ENCODE peak calls at places on chromosomes 13 and 19, in ten cellular contexts. C is K562, T is upper lobe of left lung, S is stomach, W is ovary, E is A549, R is SK-N-SH, A is tibial nerve, O is H1, Q is suprapubic skin. Y is an unnamed sample.

GRCh38 chr13:40271511-40271910 is 394.9 kb downstream of the FOXO1 start:
- DNase-seq in Q (no peak), A (peak; percentile 24), R (no peak), W (no peak), T (no peak), C (no peak), O (no peak), S (no peak), E (no peak), Y (no peak)

GRCh38 chr19:1154731-1155351 is 19.2 kb downstream of the SBNO2 start:
- DNase-seq in W (peak; percentile 83), R (peak; percentile 86), A (peak; percentile 78), S (peak; percentile 87), T (peak; percentile 96), E (peak; percentile 84), Q (peak; percentile 97), C (no peak), O (no peak), Y (peak; percentile 96)

GRCh38 chr19:31883299-31883990 is 462.0 kb upstream of the ZNF507 start:
- DNase-seq in S (no peak), W (no peak), A (no peak), C (no peak), R (no peak), O (no peak), T (no peak), Q (peak; percentile 44), E (no peak), Y (no peak)

GRCh38 chr19:2385053-2385721 is 25.1 kb downstream of the TMPRSS9 start:
- DNase-seq in S (no peak), E (peak; percentile 84), Q (no peak), A (no peak), O (peak; percentile 75), T (peak; percentile 30), R (peak; percentile 95), C (peak; percentile 95), W (no peak), Y (no peak)

GRCh38 chr13:113075711-113076110 is 29.9 kb upstream of the F7 start:
- DNase-seq in A (no peak), C (no peak), T (no peak), Q (no peak), O (no peak), E (no peak), S (no peak), W (no peak), R (no peak), Y (no peak)

GRCh38 chr19:31211088-31211487 is 138.1 kb downstream of the TSHZ3 start:
- DNase-seq in S (no peak), O (no peak), R (no peak), E (no peak), C (no peak), T (no peak), W (no peak), Q (no peak), A (no peak), Y (no peak)

GRCh38 chr13:75489502-75490263 is 7.7 kb upstream of the TBC1D4 start:
- DNase-seq in S (peak; percentile 35), T (peak; percentile 82), R (no peak), A (no peak), Q (no peak), O (no peak), W (no peak), C (no peak), E (peak; percentile 51), Y (no peak)

GRCh38 chr19:36526581-36526980 is 1.5 kb downstream of the ZNF260 start:
- DNase-seq in T (no peak), O (no peak), A (no peak), S (no peak), W (no peak), Q (no peak), E (no peak), C (no peak), R (no peak), Y (no peak)

GRCh38 chr19:35264281-35265125 is 4.3 kb upstream of the USF2 start:
- DNase-seq in R (no peak), Q (peak; percentile 56), C (no peak), T (peak; percentile 18), W (peak; percentile 15), A (peak; percentile 10), O (no peak), E (no peak), S (peak; percentile 20), Y (peak; percentile 46)

GRCh38 chr19:35260694-35261304 is 8.0 kb upstream of the USF2 start:
- DNase-seq in E (no peak), S (peak; percentile 17), R (no peak), Q (peak; percentile 41), A (peak; percentile 5), C (no peak), W (no peak), T (no peak), O (no peak), Y (peak; percentile 35)

GRCh38 chr19:35261356-35262100 is 7.2 kb upstream of the USF2 start:
- DNase-seq in E (no peak), R (no peak), O (no peak), A (peak; percentile 8), W (no peak), S (peak; percentile 17), T (no peak), Q (peak; percentile 77), C (no peak), Y (peak; percentile 54)

GRCh38 chr19:35265126-35265995 is 3.4 kb upstream of the USF2 start:
- DNase-seq in C (no peak), R (no peak), O (no peak), A (peak; percentile 12), Q (peak; percentile 64), T (peak; percentile 26), S (peak; percentile 14), W (peak; percentile 33), E (no peak), Y (peak; percentile 64)

GRCh38 chr19:35262101-35262761 is 6.5 kb upstream of the USF2 start:
- DNase-seq in Q (peak; percentile 54), O (no peak), S (peak; percentile 63), A (peak; percentile 11), C (no peak), W (no peak), E (no peak), T (no peak), R (no peak), Y (peak; percentile 59)
- TF ChIP-seq EP300 in Q (no peak), O (no peak), S (no peak), A (no peak), C (no peak), W (no peak), E (no peak), T (no peak), R (no peak), Y (no peak)

GRCh38 chr19:9943744-9944143 is 7.4 kb upstream of the OLFM2 start:
- DNase-seq in R (no peak), O (no peak), S (no peak), T (no peak), A (no peak), Q (no peak), W (no peak), E (no peak), C (no peak), Y (no peak)

GRCh38 chr19:9941646-9942045 is 5.3 kb upstream of the OLFM2 start:
- DNase-seq in C (no peak), S (no peak), A (no peak), Q (no peak), T (no peak), W (no peak), E (no peak), R (no peak), O (no peak), Y (no peak)

GRCh38 chr19:9941236-9941635 is 4.9 kb upstream of the OLFM2 start:
- DNase-seq in T (no peak), A (no peak), O (no peak), Q (no peak), S (no peak), C (no peak), E (no peak), W (no peak), R (no peak), Y (no peak)

GRCh38 chr19:9947441-9947840 is 11.1 kb upstream of the OLFM2 start:
- DNase-seq in S (no peak), R (no peak), O (no peak), T (no peak), A (no peak), C (no peak), W (no peak), E (no peak), Q (no peak), Y (no peak)

DNA sequence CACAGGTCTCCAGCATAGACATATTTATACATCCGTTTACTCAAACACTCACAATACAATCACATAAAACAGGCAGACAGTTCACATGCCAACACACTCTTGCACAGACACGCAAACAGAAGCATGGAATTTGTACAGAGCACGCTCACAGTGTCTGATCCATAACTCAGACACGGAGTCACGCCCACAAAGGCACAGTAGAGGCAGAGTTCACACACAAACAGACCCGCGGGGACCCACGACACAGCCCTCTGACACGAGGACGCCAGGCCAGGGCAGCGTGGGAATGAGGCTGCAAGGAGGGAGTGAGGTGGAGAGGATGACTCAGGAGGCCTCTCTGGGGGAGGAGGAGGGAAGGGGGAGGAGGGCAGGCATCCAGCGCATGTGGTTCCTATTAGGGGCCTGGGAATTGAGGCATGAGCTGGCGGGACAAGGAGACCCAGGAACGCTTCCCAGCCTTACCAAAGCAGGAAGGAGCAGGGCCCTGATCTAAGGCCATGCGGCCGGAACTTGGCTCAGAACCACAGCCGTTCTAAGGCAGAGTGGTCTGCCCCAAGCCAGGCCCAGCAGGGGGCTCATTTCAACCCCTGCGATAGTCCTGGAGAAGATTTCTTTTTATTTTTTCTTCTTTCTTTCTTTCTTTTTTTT is 9.1 kb upstream of the OLFM2 start:
- DNase-seq in S (peak; percentile 41), R (peak; percentile 78), Q (peak; percentile 92), W (peak; percentile 91), T (peak; percentile 27), A (peak; percentile 78), E (peak; percentile 37), C (peak; percentile 78), O (no peak), Y (peak; percentile 98)
- TF ChIP-seq EP300 in S (no peak), R (peak; percentile 53), Q (no peak), W (no peak), T (no peak), A (peak; percentile 85), E (no peak), C (no peak), O (no peak), Y (peak; percentile 4)

GRCh38 chr13:111346281-111346680 is 25.8 kb downstream of the TEX29 start:
- DNase-seq in T (no peak), W (no peak), A (no peak), C (no peak), Q (no peak), O (no peak), E (no peak), S (no peak), R (no peak), Y (no peak)

GRCh38 chr13:111345682-111346081 is 25.2 kb downstream of the TEX29 start:
- DNase-seq in A (no peak), S (no peak), O (no peak), W (no peak), C (no peak), Q (no peak), R (no peak), E (no peak), T (no peak), Y (no peak)

GRCh38 chr13:111343186-111343805 is 22.9 kb downstream of the TEX29 start:
- DNase-seq in S (no peak), W (no peak), O (no peak), C (no peak), R (no peak), A (no peak), T (no peak), E (no peak), Q (no peak), Y (no peak)

GRCh38 chr13:111342716-111343115 is 22.3 kb downstream of the TEX29 start:
- DNase-seq in A (no peak), Q (no peak), S (no peak), T (no peak), C (no peak), W (no peak), R (no peak), O (no peak), E (no peak), Y (no peak)

DNA sequence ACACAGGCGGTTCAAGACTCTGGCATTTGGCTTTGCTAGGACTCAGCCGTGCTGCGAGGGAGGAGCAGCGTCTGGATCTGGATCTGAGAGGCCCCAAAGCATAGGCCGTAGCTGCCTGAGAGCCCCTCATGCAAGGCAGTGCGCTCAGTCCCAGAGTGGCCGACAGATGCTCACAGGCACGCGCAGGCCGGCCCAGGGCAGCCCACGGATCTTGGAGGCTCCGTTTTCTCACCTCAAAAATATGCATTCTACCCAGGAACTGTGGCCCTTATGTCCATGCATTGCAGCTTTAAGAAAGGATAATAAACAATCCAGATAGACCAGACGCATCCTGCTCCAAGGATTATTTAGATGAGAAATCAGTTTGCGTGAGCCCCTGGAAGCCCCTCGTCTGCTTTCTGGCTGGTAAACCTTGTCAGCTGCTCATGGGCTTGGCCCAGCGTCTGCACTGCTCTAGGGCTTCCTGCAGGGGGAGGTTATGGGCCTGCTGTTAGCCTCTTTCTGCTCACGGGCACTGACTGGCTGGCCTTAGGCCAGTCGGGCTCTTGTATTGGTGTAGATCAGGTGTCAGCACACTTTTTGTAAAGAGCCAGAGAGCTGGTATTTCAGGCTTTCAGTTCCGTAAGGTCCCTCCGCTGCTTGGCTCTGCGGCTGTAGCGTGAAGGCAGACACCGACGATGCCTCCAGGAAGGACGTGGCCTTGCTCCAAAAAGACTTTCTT is 24.2 kb downstream of the TEX29 start:
- DNase-seq in O (peak; percentile 84), A (no peak), T (peak; percentile 91), R (no peak), C (peak; percentile 15), S (peak; percentile 63), W (no peak), Q (no peak), E (peak; percentile 6), Y (no peak)
- TF ChIP-seq EP300 in O (no peak), A (no peak), T (no peak), R (no peak), C (no peak), S (no peak), W (no peak), Q (no peak), E (no peak), Y (no peak)

GRCh38 chr13:107518292-107518691 is 697.0 kb downstream of the LIG4 start:
- DNase-seq in E (no peak), W (no peak), O (no peak), R (no peak), A (no peak), T (no peak), C (no peak), Q (no peak), S (no peak), Y (no peak)
- TF ChIP-seq EP300 in E (no peak), W (no peak), O (no peak), R (no peak), A (no peak), T (no peak), C (no peak), Q (no peak), S (no peak), Y (no peak)

Y was measured in sigmoid colon.